ENCODE peak calls at places on chromosomes 4 and X, in six cellular contexts. L is endothelial cell of umbilical vein, B is heart left ventricle, S is suprapubic skin, H is body of pancreas, O is transverse colon. R is an unnamed sample.

GRCh38 chr4:77586953-77587383 is 18.7 kb upstream of the CXCL13 start:
- DNase-seq in L (no peak), B (no peak), S (no peak), H (no peak), O (peak; percentile 15), R (no peak)

GRCh38 chrX:47483310-47484268 is 567 bp upstream of the ZNF41 start:
- DNase-seq in L (peak; percentile 86), B (peak; percentile 56), S (no peak), H (peak; percentile 14), O (peak; percentile 16), R (no peak)

GRCh38 chr4:47442980-47443379 is 20.5 kb downstream of the COMMD8 start:
- DNase-seq in L (no peak), B (no peak), S (no peak), H (peak; percentile 27), O (no peak), R (no peak)

GRCh38 chr4:145731026-145731425 is 51.1 kb downstream of the C4orf51 start:
- DNase-seq in L (no peak), B (no peak), S (no peak), H (peak; percentile 91), O (peak; percentile 60), R (no peak)

GRCh38 chr4:31545755-31546154 is 825.6 kb downstream of the PCDH7 start:
- DNase-seq in L (no peak), B (no peak), S (no peak), H (no peak), O (no peak), R (no peak)

GRCh38 chr4:4455199-4455865 is 68.4 kb downstream of the NSG1 start:
- DNase-seq in L (no peak), B (no peak), S (no peak), H (no peak), O (peak; percentile 17), R (no peak)

GRCh38 chr4:46931981-46932380 is 22.9 kb upstream of the COX7B2 start:
- DNase-seq in L (peak; percentile 35), B (no peak), S (no peak), H (peak; percentile 11), O (peak; percentile 10), R (no peak)

GRCh38 chr4:71415491-71415890 is 76.7 kb downstream of the SLC4A4 start:
- DNase-seq in L (no peak), B (no peak), S (no peak), H (no peak), O (no peak), R (no peak)

GRCh38 chrX:133265331-133265730 is 47.2 kb upstream of the TFDP3 start:
- DNase-seq in L (no peak), B (no peak), S (no peak), H (no peak), O (no peak), R (no peak)

GRCh38 chr4:170776983-170777382 is 687.2 kb upstream of the AADAT start:
- DNase-seq in L (no peak), B (no peak), S (no peak), H (no peak), O (no peak), R (no peak)

GRCh38 chr4:105683038-105683437 is 25.5 kb downstream of the INTS12 start:
- DNase-seq in L (peak; percentile 61), B (no peak), S (no peak), H (peak; percentile 97), O (peak; percentile 76), R (no peak)

GRCh38 chr4:8328866-8329559 is 59.5 kb downstream of the HTRA3 start:
- DNase-seq in L (no peak), B (no peak), S (peak; percentile 36), H (no peak), O (no peak), R (no peak)

GRCh38 chr4:54959656-54960055 is 165.7 kb downstream of the KDR start:
- DNase-seq in L (no peak), B (no peak), S (no peak), H (no peak), O (no peak), R (no peak)

GRCh38 chr4:113869743-113870375 is 108.3 kb upstream of the CAMK2D start:
- DNase-seq in L (peak; percentile 27), B (no peak), S (no peak), H (no peak), O (no peak), R (peak; percentile 8)

GRCh38 chr4:174427562-174428140 is 94.6 kb downstream of the HPGD start:
- DNase-seq in L (no peak), B (no peak), S (no peak), H (no peak), O (no peak), R (no peak)

GRCh38 chr4:61397174-61397573 is 197.0 kb downstream of the ADGRL3 start:
- DNase-seq in L (no peak), B (no peak), S (no peak), H (no peak), O (no peak), R (no peak)

GRCh38 chr4:26325191-26325590 is 4.4 kb downstream of the RBPJ start:
- DNase-seq in L (no peak), B (no peak), S (no peak), H (peak; percentile 26), O (no peak), R (no peak)

GRCh38 chr4:35300996-35301774 is 943.1 kb downstream of the ARAP2 start:
- DNase-seq in L (no peak), B (no peak), S (no peak), H (no peak), O (no peak), R (no peak)

GRCh38 chrX:21966866-21967265 is 26.4 kb downstream of the SMS start:
- DNase-seq in L (no peak), B (no peak), S (no peak), H (no peak), O (no peak), R (no peak)

GRCh38 chrX:21961142-21961541 is 20.6 kb downstream of the SMS start:
- DNase-seq in L (no peak), B (no peak), S (no peak), H (no peak), O (no peak), R (no peak)

GRCh38 chrX:21960569-21960968 is 20.1 kb downstream of the SMS start:
- DNase-seq in L (no peak), B (no peak), S (no peak), H (no peak), O (no peak), R (no peak)

GRCh38 chrX:21963226-21963625 is 22.7 kb downstream of the SMS start:
- DNase-seq in L (no peak), B (no peak), S (no peak), H (no peak), O (no peak), R (no peak)

GRCh38 chrX:21963736-21964135 is 23.2 kb downstream of the SMS start:
- DNase-seq in L (no peak), B (no peak), S (no peak), H (no peak), O (no peak), R (no peak)
- H3K27ac ChIP-seq in L (no peak overlapping the region), B (no peak overlapping the region), S (no peak overlapping the region), H (no peak overlapping the region), O (no peak overlapping the region), R (peak overlapping the region; percentile 65)

DNA sequence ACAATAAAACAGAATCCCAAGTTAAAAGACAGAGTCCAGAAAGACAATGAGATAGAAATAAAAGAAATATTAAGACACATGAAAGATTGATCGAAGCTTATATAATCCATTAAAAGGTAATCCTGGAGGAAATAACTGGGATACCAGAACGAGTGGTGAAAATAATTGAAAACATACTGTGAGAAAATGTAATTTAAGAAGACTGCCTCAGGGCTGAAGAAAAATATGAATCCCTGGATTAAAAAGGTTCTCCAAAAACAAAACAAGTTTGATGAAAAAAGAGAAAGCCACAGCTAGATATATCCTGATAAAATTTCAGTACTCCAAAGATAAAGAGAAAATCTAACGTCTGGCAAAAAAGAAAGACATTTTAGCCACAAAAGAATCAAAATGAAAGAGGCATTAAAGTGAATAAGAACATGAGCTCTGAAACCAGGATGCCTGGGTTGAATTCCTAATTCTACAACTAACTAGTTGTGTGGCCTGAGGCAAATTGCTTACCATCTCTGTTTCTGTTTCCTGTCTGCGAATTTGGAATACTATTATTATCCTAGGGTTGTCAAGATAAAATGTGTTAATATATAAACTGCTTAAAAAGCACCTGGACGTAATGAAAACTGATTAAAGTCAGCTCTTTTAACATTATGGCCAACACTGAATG is 5.5 kb downstream of the DDX60L start:
- DNase-seq in L (no peak), B (no peak), S (no peak), H (no peak), O (no peak), R (no peak)
- H3K27ac ChIP-seq in L (no peak overlapping the region), B (no peak overlapping the region), S (no peak overlapping the region), H (no peak overlapping the region), O (no peak overlapping the region), R (no peak overlapping the region)

GRCh38 chr4:102437111-102437510 is 64.0 kb upstream of the NFKB1 start:
- DNase-seq in L (no peak), B (no peak), S (no peak), H (no peak), O (no peak), R (no peak)
- H3K27ac ChIP-seq in L (no peak overlapping the region), B (no peak overlapping the region), S (no peak overlapping the region), H (no peak overlapping the region), O (no peak overlapping the region), R (no peak overlapping the region)

GRCh38 chr4:13642163-13642562 is 14.6 kb upstream of the BOD1L1 start:
- DNase-seq in L (no peak), B (no peak), S (no peak), H (no peak), O (no peak), R (no peak)

GRCh38 chr4:13645075-13645474 is 17.6 kb upstream of the BOD1L1 start:
- DNase-seq in L (no peak), B (no peak), S (no peak), H (no peak), O (no peak), R (no peak)

GRCh38 chr4:13640149-13640671 is 12.7 kb upstream of the BOD1L1 start:
- DNase-seq in L (no peak), B (no peak), S (no peak), H (no peak), O (no peak), R (no peak)

GRCh38 chr4:13642576-13642975 is 15.1 kb upstream of the BOD1L1 start:
- DNase-seq in L (no peak), B (no peak), S (no peak), H (no peak), O (no peak), R (no peak)

DNA sequence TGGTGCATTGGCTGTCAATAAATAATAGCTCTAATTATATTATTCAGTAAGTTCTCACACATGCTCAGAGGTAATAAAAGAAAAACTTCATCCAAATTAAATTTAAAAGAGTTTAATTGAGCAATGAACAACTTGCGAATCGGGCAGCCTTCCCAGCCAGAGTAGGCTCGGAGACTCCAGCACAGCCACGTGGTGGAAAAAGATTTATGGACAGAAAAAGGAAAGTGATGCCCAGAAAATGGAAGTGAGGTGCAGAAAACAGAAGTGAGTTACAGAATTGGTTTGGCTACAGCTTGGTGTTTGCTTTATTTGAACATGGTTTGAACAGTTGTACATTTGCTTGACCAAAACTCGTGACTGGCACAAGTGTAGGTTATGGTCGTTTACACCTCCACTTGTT is 13.6 kb upstream of the BOD1L1 start:
- DNase-seq in L (no peak), B (no peak), S (no peak), H (no peak), O (no peak), R (no peak)
- H3K27ac ChIP-seq in L (no peak overlapping the region), B (no peak overlapping the region), S (no peak overlapping the region), H (no peak overlapping the region), O (no peak overlapping the region), R (no peak overlapping the region)

DNA sequence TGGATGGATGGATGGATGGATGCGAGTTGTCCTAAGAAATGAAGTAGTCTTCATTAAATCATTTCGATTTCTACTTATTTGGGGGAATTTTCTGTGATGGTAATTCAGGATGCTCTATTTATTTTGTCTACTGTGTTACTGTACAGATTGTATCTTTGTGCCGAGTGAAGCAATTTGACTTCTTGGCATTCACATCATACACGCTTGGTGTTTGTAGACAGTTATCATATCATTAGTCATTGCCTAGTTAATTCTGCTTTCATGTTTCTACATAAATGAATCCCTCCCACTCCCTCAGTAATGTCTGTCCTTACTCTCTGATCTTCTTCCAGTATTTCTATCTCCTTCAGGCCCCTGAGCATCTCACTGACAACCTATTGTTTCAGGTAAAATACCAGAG is 64.0 kb downstream of the RASGEF1B start:
- DNase-seq in L (no peak), B (no peak), S (no peak), H (no peak), O (no peak), R (no peak)
- H3K27ac ChIP-seq in L (no peak overlapping the region), B (no peak overlapping the region), S (no peak overlapping the region), H (no peak overlapping the region), O (no peak overlapping the region), R (no peak overlapping the region)